ENCODE peak calls at places on chromosomes 12 and 14, in four cellular contexts. A, S, Z and M are unnamed samples. For H3K9me3 and H3K4me1, the result is how much of the 10 kb centered on the place peaks cover.

GRCh38 chr12:5505116-5505515 is 73.2 kb downstream of the NTF3 start:
- DNase-seq in A (no peak), S (no peak), Z (no peak), M (no peak)

GRCh38 chr14:24078146-24078545 is 6.8 kb downstream of the CPNE6 start:
- DNase-seq in A (peak), S (no peak), Z (no peak), M (no peak)

GRCh38 chr12:91574391-91574790 is 391.8 kb upstream of the DCN start:
- DNase-seq in A (peak), S (no peak), Z (no peak), M (no peak)

GRCh38 chr14:56514663-56515371 is 64.8 kb upstream of the TMEM260 start:
- DNase-seq in A (no peak), S (no peak), Z (no peak), M (no peak)

GRCh38 chr12:113479578-113480335 is 8.1 kb upstream of the LHX5 start:
- DNase-seq in A (peak), S (peak), Z (peak), M (no peak)

GRCh38 chr12:98820005-98820404 is 174.9 kb downstream of the APAF1 start:
- DNase-seq in A (peak), S (no peak), Z (no peak), M (no peak)

GRCh38 chr12:12319501-12320322 is 30.3 kb downstream of the MANSC1 start:
- DNase-seq in A (no peak), S (no peak), Z (no peak), M (peak)

GRCh38 chr12:131535779-131536178 is 175.1 kb upstream of the SFSWAP start:
- DNase-seq in A (no peak), S (no peak), Z (no peak), M (no peak)

GRCh38 chr12:958449-959123 is 9.1 kb upstream of the RAD52 start:
- DNase-seq in A (peak), S (peak), Z (no peak), M (no peak)

GRCh38 chr12:120720234-120720968 is 5.2 kb upstream of the ACADS start:
- DNase-seq in A (no peak), S (no peak), Z (no peak), M (no peak)

GRCh38 chr12:109995703-109996482 is at the start of gene GIT2:
- DNase-seq in A (peak), S (peak), Z (peak), M (peak)

GRCh38 chr14:49882826-49883694 is 9.8 kb upstream of the ARF6 start:
- DNase-seq in A (no peak), S (no peak), Z (no peak), M (no peak)

GRCh38 chr14:49879683-49880204 is 13.1 kb upstream of the ARF6 start:
- DNase-seq in A (peak), S (peak), Z (peak), M (peak)

GRCh38 chr14:49876563-49877127 is 16.2 kb upstream of the ARF6 start:
- DNase-seq in A (no peak), S (no peak), Z (no peak), M (no peak)

GRCh38 chr14:49880267-49881064 is 12.4 kb upstream of the ARF6 start:
- DNase-seq in A (no peak), S (peak), Z (no peak), M (no peak)

GRCh38 chr14:49881296-49882006 is 11.4 kb upstream of the ARF6 start:
- DNase-seq in A (no peak), S (no peak), Z (no peak), M (no peak)
- H3K27ac ChIP-seq in A (no peak), S (no peak), Z (no peak), M (no peak)

DNA sequence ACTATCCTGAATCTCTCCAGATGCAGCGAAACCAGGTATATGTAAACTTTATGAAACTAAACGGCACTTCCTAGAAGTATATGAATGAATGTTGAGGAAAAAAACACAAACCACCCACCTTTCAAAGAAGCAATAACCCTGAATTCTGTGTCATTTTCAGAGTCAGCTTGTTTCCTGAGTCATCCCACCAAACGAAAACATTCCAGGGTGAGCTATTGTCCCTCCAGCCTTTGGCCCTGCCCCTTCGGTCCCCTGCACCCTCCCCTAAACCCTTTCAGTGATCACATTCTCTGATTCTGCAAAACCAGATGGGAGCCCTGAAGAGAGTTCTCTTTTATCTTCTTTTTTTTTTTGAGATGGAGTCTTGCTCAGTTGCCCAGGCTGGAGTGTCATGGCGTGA is 202.6 kb upstream of the ALG10B start:
- DNase-seq in A (no peak), S (no peak), Z (no peak), M (no peak)
- H3K9me3 ChIP-seq in A (under half), S (under half), Z (under half), M (under half)

DNA sequence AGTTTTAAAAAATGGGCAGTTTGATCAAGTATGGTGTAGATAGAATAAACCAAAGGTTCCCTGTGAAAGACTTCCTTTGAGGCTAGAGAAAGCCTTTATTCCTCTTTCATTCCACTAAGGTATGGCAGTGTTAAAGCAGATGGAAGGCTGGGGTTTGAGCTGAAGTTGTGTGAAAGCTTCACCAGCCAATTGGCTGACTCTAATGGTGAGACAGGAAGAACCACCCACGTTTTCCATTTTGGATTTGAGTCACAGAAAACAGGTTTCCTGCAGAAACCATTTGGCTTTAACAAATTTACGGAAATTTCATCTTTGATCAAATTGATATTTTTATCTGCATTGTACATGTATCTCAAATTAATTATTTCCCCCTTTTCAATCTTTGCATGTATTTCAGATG is 455.0 kb downstream of the PCNX1 start:
- DNase-seq in A (no peak), S (no peak), Z (no peak), M (no peak)
- H3K4me1 ChIP-seq in A (under half), S (under half), Z (under half), M (under half)

DNA sequence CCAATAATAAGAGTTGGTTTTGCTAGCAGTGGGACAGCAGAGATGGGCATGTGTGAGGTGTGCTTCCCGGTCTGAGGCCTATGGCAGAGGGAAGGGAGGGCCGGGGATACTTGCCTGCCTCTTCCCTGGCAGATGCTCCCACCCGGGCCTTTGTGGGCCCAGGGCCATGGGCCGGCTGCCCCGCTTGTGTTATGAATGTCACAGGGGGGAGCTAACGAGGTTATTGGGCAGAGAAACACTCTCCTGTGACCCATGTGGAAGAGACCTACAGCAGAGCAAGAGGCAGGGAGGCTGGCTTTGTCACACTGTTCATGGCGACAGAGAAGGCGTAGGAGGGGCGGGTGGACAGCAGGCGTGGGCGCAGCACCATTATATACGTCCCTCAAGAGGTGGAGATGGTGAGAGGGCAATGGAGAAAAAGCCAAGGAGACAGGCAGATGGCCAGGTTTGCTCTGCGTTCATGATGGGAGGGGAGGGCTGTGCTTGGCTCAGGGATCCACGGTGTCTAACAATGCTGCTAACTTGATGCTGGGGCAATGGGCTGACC is 13.3 kb downstream of the CCND2 start:
- DNase-seq in A (no peak), S (no peak), Z (no peak), M (no peak)
- H3K27ac ChIP-seq in A (no peak), S (no peak), Z (no peak), M (peak)

GRCh38 chr14:100810435-100810834 is 15.5 kb upstream of the MEG3 start:
- DNase-seq in A (no peak), S (no peak), Z (no peak), M (no peak)
- H3K9me3 ChIP-seq in A (under half), S (under half), Z (under half), M (under half)